ENCODE peak calls at places on chromosomes 13 and 19, in five cellular contexts. V is activated T-cell treated with anti-CD3 and anti-CD28 coated beads for 1 hour; E is tibial nerve; Q is RWPE1; Y is stimulated activated CD4-positive, alpha-beta T cell treated with anti-CD3 and anti-CD28 coated beads, Interleukin-15, amount 100 ng/mL, for 24 hours. J is an unnamed sample.

GRCh38 chr13:92833071-92833470 is 393.5 kb upstream of the GPC6 start:
- DNase-seq in V (no peak), E (no peak), Q (no peak), Y (no peak), J (no peak)

GRCh38 chr13:72839831-72840426 is 58.0 kb downstream of the PIBF1 start:
- DNase-seq in V (peak), E (no peak), Q (peak), Y (peak), J (peak)

GRCh38 chr13:70568571-70568970 is 460.3 kb upstream of the KLHL1 start:
- DNase-seq in V (no peak), E (peak), Q (peak), Y (no peak), J (peak)

GRCh38 chr19:39413903-39414608 is 1.6 kb downstream of the PLEKHG2 start:
- DNase-seq in V (no peak), E (no peak), Q (no peak), Y (no peak), J (no peak)

GRCh38 chr19:16002380-16002779 is 53.6 kb downstream of the OR10H4 start:
- DNase-seq in V (no peak), E (no peak), Q (no peak), Y (no peak), J (no peak)

GRCh38 chr13:106986687-106987434 is 418.9 kb upstream of the ARGLU1 start:
- DNase-seq in V (no peak), E (no peak), Q (no peak), Y (no peak), J (no peak)

GRCh38 chr13:46109451-46109850 is 4.6 kb upstream of the CPB2 start:
- DNase-seq in V (no peak), E (no peak), Q (no peak), Y (no peak), J (no peak)

GRCh38 chr19:7294571-7295212 is 478 bp upstream of the INSR start:
- DNase-seq in V (no peak), E (peak), Q (no peak), Y (peak), J (peak)

GRCh38 chr13:110387451-110388140 is 80.5 kb downstream of the COL4A2 start:
- DNase-seq in V (no peak), E (no peak), Q (no peak), Y (peak), J (no peak)

GRCh38 chr13:39960206-39960605 is 304.7 kb downstream of the COG6 start:
- DNase-seq in V (no peak), E (no peak), Q (no peak), Y (no peak), J (no peak)

GRCh38 chr13:46389985-46390384 is 2.9 kb upstream of the RUBCNL start:
- DNase-seq in V (no peak), E (no peak), Q (no peak), Y (no peak), J (no peak)

GRCh38 chr19:7722231-7722651 is 9.7 kb downstream of the CLEC4G start:
- DNase-seq in V (no peak), E (no peak), Q (no peak), Y (no peak), J (no peak)

GRCh38 chr13:111387945-111388600 is 67.6 kb downstream of the TEX29 start:
- DNase-seq in V (no peak), E (no peak), Q (no peak), Y (no peak), J (no peak)

GRCh38 chr13:114130708-114131580 is 1.5 kb downstream of the RASA3 start:
- DNase-seq in V (no peak), E (peak), Q (peak), Y (peak), J (peak)

GRCh38 chr13:113977976-113978375 is 4.1 kb upstream of the C13orf46 start:
- DNase-seq in V (no peak), E (no peak), Q (no peak), Y (no peak), J (no peak)

GRCh38 chr13:36124236-36124822 is 6.9 kb downstream of the DCLK1 start:
- DNase-seq in V (no peak), E (peak), Q (no peak), Y (no peak), J (no peak)

GRCh38 chr13:49086711-49087110 is 111.0 kb downstream of the FNDC3A start:
- DNase-seq in V (no peak), E (no peak), Q (peak), Y (no peak), J (peak)

GRCh38 chr19:46815833-46816627 is 27.6 kb upstream of the SLC1A5 start:
- DNase-seq in V (no peak), E (no peak), Q (no peak), Y (no peak), J (no peak)

GRCh38 chr13:99313473-99313872 is 6.3 kb upstream of the GPR183 start:
- DNase-seq in V (no peak), E (no peak), Q (no peak), Y (no peak), J (no peak)

GRCh38 chr19:21593934-21594844 is 88.8 kb downstream of the ZNF429 start:
- DNase-seq in V (no peak), E (peak), Q (no peak), Y (no peak), J (no peak)

GRCh38 chr19:35257113-35257461 is 8.3 kb downstream of the LSR start:
- DNase-seq in V (no peak), E (no peak), Q (no peak), Y (no peak), J (no peak)

GRCh38 chr13:66860868-66861447 is 369.2 kb downstream of the PCDH9 start:
- DNase-seq in V (no peak), E (no peak), Q (no peak), Y (no peak), J (no peak)

GRCh38 chr19:35299523-35300339 is 7.8 kb downstream of the MAG start:
- DNase-seq in V (no peak), E (no peak), Q (peak), Y (no peak), J (no peak)

GRCh38 chr13:51618626-51619025 is 34.4 kb downstream of the WDFY2 start:
- DNase-seq in V (no peak), E (no peak), Q (no peak), Y (no peak), J (no peak)

GRCh38 chr13:95298971-95299627 is 2.2 kb downstream of the ABCC4 start:
- DNase-seq in V (no peak), E (no peak), Q (peak), Y (peak), J (peak)

GRCh38 chr13:33032037-33032625 is 15.9 kb downstream of the KL start:
- DNase-seq in V (no peak), E (no peak), Q (no peak), Y (no peak), J (no peak)

GRCh38 chr19:46381346-46381745 is 32.0 kb downstream of the CCDC8 start:
- DNase-seq in V (no peak), E (no peak), Q (no peak), Y (no peak), J (no peak)

GRCh38 chr19:45508931-45509691 is 1.8 kb downstream of the VASP start:
- DNase-seq in V (no peak), E (peak), Q (peak), Y (peak), J (peak)

GRCh38 chr13:95480131-95480545 is 72.4 kb upstream of the CLDN10 start:
- DNase-seq in V (no peak), E (peak), Q (no peak), Y (peak), J (no peak)

GRCh38 chr13:75685239-75685697 is 49.1 kb downstream of the LMO7 start:
- DNase-seq in V (no peak), E (no peak), Q (no peak), Y (peak), J (no peak)

GRCh38 chr19:29711584-29712132 is 3.4 kb downstream of the C19orf12 start:
- DNase-seq in V (no peak), E (no peak), Q (no peak), Y (no peak), J (no peak)

GRCh38 chr19:20661150-20661819 is at the start of gene ZNF626:
- DNase-seq in V (peak), E (peak), Q (peak), Y (peak), J (no peak)

GRCh38 chr19:37635076-37636056 is 19.9 kb downstream of the ZFP30 start:
- DNase-seq in V (no peak), E (no peak), Q (no peak), Y (no peak), J (peak)

J was measured in RKO.